ENCODE peak calls at places on chromosomes 7 and 10, in seven cellular contexts. H is neural progenitor cell; Y is fibroblast of mammary gland; O is CD8-positive, alpha-beta T cell; L is heart right ventricle; F is ascending aorta; I is AG10803. U is an unnamed sample.

GRCh38 chr10:23351914-23352313 is 7.3 kb upstream of the C10orf67 start:
- DNase-seq in Y (peak; percentile 75), O (no peak), I (peak; percentile 58), H (no peak), L (no peak), F (no peak), U (no peak)

GRCh38 chr7:151732834-151733585 is 143.9 kb downstream of the PRKAG2 start:
- DNase-seq in Y (no peak), H (no peak), L (no peak), F (no peak), O (no peak), I (no peak), U (no peak)

GRCh38 chr10:121484401-121484800 is 113.8 kb downstream of the FGFR2 start:
- DNase-seq in O (no peak), Y (no peak), L (no peak), F (no peak), I (no peak), H (no peak), U (no peak)

GRCh38 chr7:30424536-30424935 is 54.0 kb downstream of the NOD1 start:
- DNase-seq in F (no peak), I (no peak), O (no peak), H (no peak), Y (no peak), L (no peak), U (no peak)

GRCh38 chr10:96645191-96645721 is 58.4 kb upstream of the TM9SF3 start:
- DNase-seq in O (no peak), H (no peak), Y (no peak), L (peak; percentile 18), I (no peak), F (peak; percentile 18), U (no peak)

GRCh38 chr10:104641150-104642000 is at the start of gene SORCS3:
- DNase-seq in L (no peak), I (no peak), F (no peak), Y (no peak), H (peak; percentile 70), O (no peak), U (no peak)

GRCh38 chr10:48361201-48361600 is 54.7 kb downstream of the MAPK8 start:
- DNase-seq in F (no peak), I (no peak), Y (no peak), L (no peak), H (no peak), O (no peak), U (no peak)

GRCh38 chr10:22252286-22252800 is 34.5 kb upstream of the EBLN1 start:
- DNase-seq in F (no peak), O (peak; percentile 23), L (peak; percentile 61), Y (peak; percentile 43), I (peak; percentile 44), H (peak; percentile 57), U (no peak)

GRCh38 chr10:51162002-51162401 is 87.7 kb downstream of the PRKG1 start:
- DNase-seq in F (no peak), O (no peak), I (peak; percentile 16), Y (peak; percentile 7), L (peak; percentile 64), H (peak; percentile 54), U (no peak)

GRCh38 chr10:71831646-71832552 is 19.2 kb downstream of the PSAP start:
- DNase-seq in I (peak; percentile 14), L (no peak), F (no peak), H (no peak), Y (peak; percentile 60), O (no peak), U (no peak)

GRCh38 chr7:96248405-96248804 is 73.5 kb downstream of the SLC25A13 start:
- DNase-seq in H (no peak), F (no peak), O (no peak), Y (no peak), I (no peak), L (no peak), U (no peak)

GRCh38 chr10:104706886-104707285 is 65.8 kb downstream of the SORCS3 start:
- DNase-seq in H (no peak), O (no peak), L (no peak), I (no peak), Y (no peak), F (no peak), U (no peak)

GRCh38 chr7:156665101-156665500 is 24.5 kb downstream of the RNF32 start:
- DNase-seq in F (no peak), O (no peak), I (no peak), H (peak; percentile 67), Y (no peak), L (no peak), U (no peak)

GRCh38 chr7:150897502-150898474 is 45.5 kb downstream of the AOC1 start:
- DNase-seq in F (no peak), O (no peak), I (no peak), L (no peak), H (no peak), Y (no peak), U (no peak)

GRCh38 chr10:10661176-10661575 is 356.5 kb upstream of the CELF2 start:
- DNase-seq in H (no peak), Y (no peak), O (no peak), L (no peak), I (no peak), F (no peak), U (no peak)

GRCh38 chr10:19971343-19971742 is 155.1 kb downstream of the PLXDC2 start:
- DNase-seq in F (no peak), O (no peak), I (no peak), H (no peak), Y (no peak), L (no peak), U (no peak)

GRCh38 chr10:114631090-114631677 is 26.9 kb downstream of the ABLIM1 start:
- DNase-seq in H (no peak), O (no peak), F (no peak), I (no peak), L (no peak), Y (no peak), U (no peak)

GRCh38 chr7:142739927-142740492 is 9.3 kb upstream of the PRSS1 start:
- DNase-seq in O (no peak), L (no peak), H (no peak), Y (no peak), F (no peak), I (no peak), U (no peak)

GRCh38 chr10:97416565-97416964 is 9.4 kb upstream of the PGAM1 start:
- DNase-seq in Y (no peak), F (no peak), L (no peak), O (no peak), H (no peak), I (no peak), U (no peak)

GRCh38 chr7:54944179-54944578 is 74.6 kb upstream of the EGFR start:
- DNase-seq in H (no peak), F (no peak), O (no peak), I (peak; percentile 16), L (no peak), Y (no peak), U (peak; percentile 38)

GRCh38 chr10:77164616-77165311 is 472.8 kb downstream of the KCNMA1 start:
- DNase-seq in F (no peak), H (no peak), I (peak; percentile 57), Y (peak; percentile 67), O (no peak), L (no peak), U (no peak)

GRCh38 chr10:86970152-86970886 is 2.0 kb downstream of the ADIRF start:
- DNase-seq in L (peak; percentile 86), I (peak; percentile 75), Y (peak; percentile 67), F (no peak), O (no peak), H (peak; percentile 66), U (no peak)

GRCh38 chr7:90910136-90910535 is 314.0 kb downstream of the CDK14 start:
- DNase-seq in I (no peak), Y (peak; percentile 35), O (no peak), F (no peak), L (no peak), H (no peak), U (no peak)

GRCh38 chr10:127337801-127338200 is 141.4 kb upstream of the INSYN2A start:
- DNase-seq in Y (no peak), L (no peak), F (no peak), O (no peak), I (no peak), H (peak; percentile 17), U (no peak)

DNA sequence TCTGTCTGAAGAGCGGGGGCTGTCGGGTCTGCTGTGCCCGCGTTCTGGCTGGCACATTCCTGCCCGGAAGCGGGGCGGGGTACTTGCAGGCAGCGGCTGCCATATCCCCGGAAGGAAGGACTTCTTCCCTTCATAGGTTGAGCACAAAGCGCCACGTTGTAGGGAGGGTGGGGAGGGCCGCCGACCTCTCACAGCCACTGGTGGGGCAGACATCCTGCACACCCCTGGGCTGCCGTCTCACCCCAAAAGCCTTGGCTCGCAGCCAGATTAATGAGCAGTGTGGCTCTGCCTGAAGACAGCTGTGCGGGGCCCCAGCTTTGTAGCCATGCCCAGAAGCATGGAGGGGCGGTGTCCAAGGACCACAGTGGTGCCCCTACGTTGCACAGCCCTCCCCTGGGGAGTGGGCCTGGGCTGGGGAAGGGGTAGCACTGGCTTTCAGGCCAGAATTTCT is 54.3 kb upstream of the DPYSL4 start:
- DNase-seq in I (no peak), Y (no peak), H (no peak), L (no peak), O (no peak), F (no peak), U (no peak)
- H3K4me3 ChIP-seq in I (no peak overlapping the region), Y (no peak overlapping the region), H (no peak overlapping the region), L (no peak overlapping the region), O (no peak overlapping the region), F (no peak overlapping the region), U (no peak overlapping the region)

DNA sequence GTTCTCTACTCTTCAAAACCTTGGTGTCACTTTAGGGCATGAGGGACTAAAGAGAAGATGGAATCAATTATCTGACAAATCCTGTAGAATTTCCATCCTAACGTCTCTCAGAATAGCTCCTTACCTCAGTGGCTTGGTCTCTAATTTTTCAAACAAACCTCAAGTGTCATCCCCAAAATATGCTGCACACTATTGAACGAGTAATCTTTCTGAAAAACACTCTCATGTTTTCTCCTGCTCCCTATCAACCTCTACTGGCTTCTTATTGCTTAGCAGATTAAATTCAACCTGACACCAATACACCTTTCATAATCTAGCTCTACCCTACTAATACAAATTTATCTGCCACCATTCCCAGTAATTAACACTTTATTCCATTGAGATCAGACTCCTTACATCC is 8.5 kb downstream of the CNOT4 start:
- DNase-seq in Y (peak; percentile 40), H (no peak), L (no peak), I (peak; percentile 48), O (no peak), F (no peak), U (no peak)
- TF ChIP-seq CTCF in Y (peak; percentile 21), H (no peak), L (no peak), I (peak; percentile 37), O (no peak), F (no peak), U (no peak)

DNA sequence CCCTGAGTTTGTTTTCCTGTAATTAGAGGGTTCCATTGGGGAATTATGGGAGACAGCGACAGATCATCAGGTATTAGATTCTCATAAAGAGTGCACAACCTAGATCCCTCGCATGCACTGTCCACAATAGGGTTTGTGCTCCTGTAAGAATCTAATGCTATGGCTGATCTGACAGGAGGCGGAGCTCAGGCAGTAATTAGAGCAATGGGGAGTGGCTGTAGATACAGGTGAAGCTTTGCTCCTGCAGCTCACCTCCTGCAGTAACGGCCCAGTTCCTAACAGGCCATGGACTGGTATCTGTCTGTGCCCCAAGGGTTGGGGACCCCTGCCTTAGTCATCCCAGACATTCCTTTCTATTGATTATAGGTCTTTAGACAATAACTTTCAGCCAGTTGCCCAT is 894 bp upstream of the ZSCAN21 start:
- DNase-seq in F (no peak), I (no peak), Y (no peak), O (no peak), L (no peak), H (no peak), U (no peak)
- H3K4me3 ChIP-seq in F (no peak overlapping the region), I (no peak overlapping the region), Y (no peak overlapping the region), O (no peak overlapping the region), L (no peak overlapping the region), H (no peak overlapping the region), U (no peak overlapping the region)

GRCh38 chr7:7742223-7742622 is 23.8 kb upstream of the RPA3 start:
- DNase-seq in H (no peak), O (no peak), I (no peak), Y (no peak), L (no peak), F (no peak), U (no peak)
- TF ChIP-seq CTCF in H (no peak), O (no peak), I (no peak), Y (no peak), L (no peak), F (no peak), U (no peak)